ENCODE peak calls at places on chromosomes 5 and 9, in six cellular contexts. C is GM12878, Q is stomach, W is sigmoid colon, B is tibial nerve, N is A549. X is an unnamed sample.
A peak's percentile ranks its signal among the peaks of the same experiment; 100 is the strongest.

GRCh38 chr9:132977626-132978450 is 656 bp upstream of the GFI1B start:
- DNase-seq in C (no peak), B (no peak), N (peak; percentile 83), W (no peak), Q (peak; percentile 74), X (peak; percentile 81)

GRCh38 chr9:2403701-2404100 is 217.9 kb upstream of the VLDLR start:
- DNase-seq in N (no peak), B (no peak), C (no peak), Q (no peak), W (no peak), X (no peak)

GRCh38 chr9:103999375-104000062 is 94.6 kb upstream of the SMC2 start:
- DNase-seq in W (no peak), B (no peak), Q (no peak), N (no peak), C (no peak), X (no peak)

GRCh38 chr5:32090026-32090754 is 83.9 kb downstream of the GOLPH3 start:
- DNase-seq in N (no peak), Q (no peak), C (no peak), W (no peak), B (no peak), X (no peak)

GRCh38 chr5:15515229-15515628 is 15.2 kb downstream of the FBXL7 start:
- DNase-seq in N (no peak), W (no peak), C (no peak), Q (no peak), B (no peak), X (no peak)

GRCh38 chr5:7754997-7755596 is 95.8 kb downstream of the CFAP90 start:
- DNase-seq in C (no peak), W (no peak), B (no peak), Q (peak; percentile 76), N (peak; percentile 28), X (peak; percentile 55)

GRCh38 chr5:170571331-170571731 is 67.5 kb downstream of the KCNIP1 start:
- DNase-seq in W (no peak), Q (no peak), N (peak; percentile 57), C (no peak), B (no peak), X (no peak)

GRCh38 chr5:143228597-143229293 is 174.7 kb downstream of the NR3C1 start:
- DNase-seq in N (no peak), Q (no peak), B (no peak), W (peak; percentile 10), C (no peak), X (no peak)

GRCh38 chr9:20873240-20873860 is 158.1 kb downstream of the HACD4 start:
- DNase-seq in N (no peak), B (no peak), C (no peak), Q (no peak), W (no peak), X (no peak)

GRCh38 chr9:136268318-136268717 is 22.7 kb upstream of the QSOX2 start:
- DNase-seq in Q (no peak), C (no peak), N (no peak), B (no peak), W (no peak), X (no peak)

GRCh38 chr5:142874537-142874936 is 104.4 kb downstream of the ARHGAP26 start:
- DNase-seq in N (peak; percentile 73), W (no peak), Q (peak; percentile 97), B (peak; percentile 70), C (no peak), X (peak; percentile 95)

GRCh38 chr5:163915481-163915961 is 410.1 kb downstream of the MAT2B start:
- DNase-seq in C (peak; percentile 62), B (no peak), N (no peak), W (no peak), Q (no peak), X (peak; percentile 52)

GRCh38 chr5:28862860-28863196 is 1824.4 kb upstream of the CDH9 start:
- DNase-seq in Q (no peak), C (no peak), B (no peak), W (no peak), N (no peak), X (no peak)

DNA sequence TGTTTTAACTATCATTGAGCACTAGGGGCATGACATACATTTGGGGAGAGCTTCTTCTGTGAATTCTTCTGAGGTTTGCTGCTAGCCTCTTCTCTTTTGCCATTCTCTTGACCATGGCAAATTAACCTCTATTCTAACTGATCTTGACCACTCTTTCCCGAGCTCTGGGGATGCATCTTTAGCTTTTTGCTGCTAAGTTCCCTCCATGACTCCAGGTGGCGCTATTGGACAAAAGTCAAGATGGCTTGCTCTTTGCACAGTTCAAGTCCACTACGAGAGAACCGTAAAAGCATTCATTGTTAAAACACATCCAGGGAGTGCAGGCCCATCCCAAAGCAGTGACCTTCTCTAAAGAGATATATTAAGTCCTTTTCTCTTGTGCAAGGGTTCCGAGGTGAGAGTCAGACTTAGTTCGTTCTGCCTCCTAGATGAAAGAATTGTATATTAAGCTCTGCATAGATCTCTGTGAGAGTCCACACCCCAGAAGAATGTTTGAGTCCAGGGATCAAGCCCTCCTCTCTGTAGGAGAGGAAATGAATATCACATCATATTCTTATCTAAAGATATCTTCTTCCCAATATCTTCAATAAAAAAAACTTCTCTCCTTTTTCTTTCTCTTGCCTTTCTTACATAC is 1152.9 kb upstream of the CDH6 start:
- DNase-seq in N (peak; percentile 5), B (no peak), Q (no peak), C (no peak), W (no peak), X (no peak)
- TF ChIP-seq CTCF in N (peak; percentile 62), B (peak; percentile 56), Q (no peak), C (peak; percentile 69), W (no peak), X (peak; percentile 14)

GRCh38 chr5:30194595-30194994 is 998.9 kb upstream of the CDH6 start:
- DNase-seq in B (no peak), N (no peak), W (no peak), C (no peak), Q (no peak), X (no peak)

GRCh38 chr5:30197662-30198061 is 995.8 kb upstream of the CDH6 start:
- DNase-seq in C (no peak), B (no peak), N (no peak), W (no peak), Q (no peak), X (no peak)
- TF ChIP-seq EP300 in C (no peak), B (no peak), N (no peak), W (no peak), Q (no peak), X (no peak)

GRCh38 chr5:156595132-156595787 is 254.8 kb upstream of the PPP1R2B start:
- DNase-seq in W (peak; percentile 92), Q (no peak), N (no peak), C (no peak), B (no peak), X (no peak)
- H3K27ac ChIP-seq in W (peak overlapping the region; percentile 77), Q (no peak overlapping the region), N (no peak overlapping the region), C (no peak overlapping the region), B (no peak overlapping the region), X (peak overlapping the region; percentile 65)

GRCh38 chr5:116671211-116671736 is 96.7 kb upstream of the SEMA6A start:
- DNase-seq in C (peak; percentile 90), N (no peak), W (no peak), Q (no peak), B (no peak), X (no peak)
- TF ChIP-seq CTCF in C (no peak), N (no peak), W (no peak), Q (no peak), B (no peak), X (no peak)

GRCh38 chr5:111550282-111551020 is 38.1 kb upstream of the STARD4 start:
- DNase-seq in Q (peak; percentile 66), C (peak; percentile 50), N (peak; percentile 58), W (peak; percentile 93), B (peak; percentile 62), X (peak; percentile 72)

GRCh38 chr5:111553889-111554288 is 41.6 kb upstream of the STARD4 start:
- DNase-seq in N (no peak), B (no peak), W (no peak), Q (no peak), C (no peak), X (no peak)

GRCh38 chr5:111551120-111551519 is 38.8 kb upstream of the STARD4 start:
- DNase-seq in C (no peak), W (no peak), B (no peak), N (no peak), Q (no peak), X (no peak)

GRCh38 chr5:111548992-111549649 is 36.8 kb upstream of the STARD4 start:
- DNase-seq in W (no peak), B (no peak), Q (peak; percentile 48), C (no peak), N (no peak), X (peak; percentile 9)

DNA sequence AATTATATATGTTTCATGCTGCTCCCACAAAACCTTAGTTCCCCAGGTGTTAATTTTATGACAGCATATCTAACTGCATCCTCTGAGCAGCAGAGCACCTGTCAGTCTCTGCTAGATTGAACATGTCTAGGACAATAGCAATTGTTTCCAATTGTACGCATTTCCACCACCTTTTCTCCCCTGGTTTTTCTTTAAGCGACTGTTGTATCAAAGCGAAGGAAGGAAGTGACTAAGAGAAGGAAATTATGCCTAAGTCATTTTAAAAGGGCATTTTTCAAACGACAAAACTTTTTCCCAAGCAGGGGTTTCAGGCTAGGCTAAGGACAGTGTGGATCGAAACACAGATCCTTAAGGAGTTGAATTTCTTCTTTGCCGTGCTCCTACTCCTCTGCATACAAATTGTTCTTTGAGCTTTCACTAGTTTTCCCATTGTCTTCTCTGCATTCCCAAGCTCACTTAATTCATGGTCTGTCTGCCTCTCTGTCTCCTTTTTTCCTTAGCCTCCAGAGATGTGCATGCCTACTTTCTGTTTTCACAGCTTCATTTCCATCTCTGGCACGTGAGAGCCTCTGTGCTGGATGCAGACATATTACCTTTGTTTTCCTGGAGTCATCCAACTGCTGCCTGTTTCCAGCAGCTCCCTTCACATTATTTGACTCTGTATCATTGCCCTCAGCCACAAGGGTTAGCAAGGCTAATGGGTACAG is 39.4 kb upstream of the STARD4 start:
- DNase-seq in N (no peak), W (no peak), C (no peak), B (no peak), Q (no peak), X (no peak)
- TF ChIP-seq EP300 in N (no peak), W (no peak), C (no peak), B (no peak), Q (no peak), X (no peak)

GRCh38 chr5:72441094-72441723 is 66.0 kb downstream of the ZNF366 start:
- DNase-seq in W (no peak), B (no peak), C (no peak), N (no peak), Q (no peak), X (no peak)
- H3K27ac ChIP-seq in W (peak overlapping the region; percentile 71), B (no peak overlapping the region), C (peak overlapping the region; percentile 30), N (peak overlapping the region; percentile 73), Q (peak overlapping the region; percentile 39), X (peak overlapping the region; percentile 44)

GRCh38 chr9:13446935-13447334 is 167.4 kb upstream of the MPDZ start:
- DNase-seq in C (no peak), N (no peak), Q (no peak), W (no peak), B (no peak), X (no peak)
- TF ChIP-seq CTCF in C (no peak), N (peak; percentile 29), Q (no peak), W (peak; percentile 22), B (no peak), X (no peak)

GRCh38 chr5:83124593-83124992 is 47.2 kb downstream of the XRCC4 start:
- DNase-seq in W (no peak), C (no peak), Q (no peak), B (no peak), N (no peak), X (no peak)
- TF ChIP-seq EP300 in W (no peak), C (no peak), Q (no peak), B (no peak), N (no peak), X (no peak)